ENCODE peak calls at places on chromosomes 12 and 14, in four cellular contexts. One of them, this sample, is unnamed.

GRCh38 chr12:99498756-99499155 is 148.8 kb upstream of the GARIN6 start:
- DNase-seq in OCI-LY7: no peak
- DNase-seq in left ventricle myocardium inferior: no peak
- DNase-seq in CD8-positive, alpha-beta T cell: no peak
- DNase-seq in this sample: no peak

GRCh38 chr12:57093412-57094193 is 4.7 kb downstream of the NAB2 start:
- DNase-seq in OCI-LY7: peak
- DNase-seq in left ventricle myocardium inferior: peak
- DNase-seq in CD8-positive, alpha-beta T cell: peak
- DNase-seq in this sample: peak

GRCh38 chr12:47652491-47653234 is 53.2 kb downstream of the RPAP3 start:
- DNase-seq in OCI-LY7: peak
- DNase-seq in left ventricle myocardium inferior: peak
- DNase-seq in CD8-positive, alpha-beta T cell: no peak
- DNase-seq in this sample: no peak

GRCh38 chr12:97757431-97758091 is 295.0 kb downstream of the RMST start:
- DNase-seq in OCI-LY7: no peak
- DNase-seq in left ventricle myocardium inferior: no peak
- DNase-seq in CD8-positive, alpha-beta T cell: no peak
- DNase-seq in this sample: no peak

GRCh38 chr14:36383674-36384421 is 63.4 kb upstream of the MBIP start:
- DNase-seq in OCI-LY7: no peak
- DNase-seq in left ventricle myocardium inferior: peak
- DNase-seq in CD8-positive, alpha-beta T cell: no peak
- DNase-seq in this sample: peak

GRCh38 chr12:86233126-86233525 is 23.1 kb downstream of the MGAT4C start:
- DNase-seq in OCI-LY7: no peak
- DNase-seq in left ventricle myocardium inferior: no peak
- DNase-seq in CD8-positive, alpha-beta T cell: no peak
- DNase-seq in this sample: no peak

GRCh38 chr14:51681411-51681810 is 29.7 kb downstream of the FRMD6 start:
- DNase-seq in OCI-LY7: no peak
- DNase-seq in left ventricle myocardium inferior: no peak
- DNase-seq in CD8-positive, alpha-beta T cell: no peak
- DNase-seq in this sample: no peak

GRCh38 chr14:36443374-36443773 is 76.7 kb downstream of the NKX2-1 start:
- DNase-seq in OCI-LY7: no peak
- DNase-seq in left ventricle myocardium inferior: no peak
- DNase-seq in CD8-positive, alpha-beta T cell: no peak
- DNase-seq in this sample: no peak

GRCh38 chr14:75430526-75430925 is 2.7 kb downstream of the JDP2 start:
- DNase-seq in OCI-LY7: peak
- DNase-seq in left ventricle myocardium inferior: peak
- DNase-seq in CD8-positive, alpha-beta T cell: no peak
- DNase-seq in this sample: peak

GRCh38 chr14:105526781-105527380 is 498 bp downstream of the TMEM121 start:
- DNase-seq in OCI-LY7: no peak
- DNase-seq in left ventricle myocardium inferior: no peak
- DNase-seq in CD8-positive, alpha-beta T cell: no peak
- DNase-seq in this sample: peak

GRCh38 chr14:39033371-39033770 is 69.7 kb downstream of the SEC23A start:
- DNase-seq in OCI-LY7: no peak
- DNase-seq in left ventricle myocardium inferior: no peak
- DNase-seq in CD8-positive, alpha-beta T cell: no peak
- DNase-seq in this sample: no peak

GRCh38 chr12:57888407-57889157 is 42.1 kb upstream of the CTDSP2 start:
- DNase-seq in OCI-LY7: peak
- DNase-seq in left ventricle myocardium inferior: peak
- DNase-seq in CD8-positive, alpha-beta T cell: no peak
- DNase-seq in this sample: no peak

GRCh38 chr14:43031598-43031997 is 1424.9 kb downstream of the LRFN5 start:
- DNase-seq in OCI-LY7: no peak
- DNase-seq in left ventricle myocardium inferior: no peak
- DNase-seq in CD8-positive, alpha-beta T cell: no peak
- DNase-seq in this sample: no peak

GRCh38 chr14:94396628-94397210 is 8.3 kb upstream of the SERPINA1 start:
- DNase-seq in OCI-LY7: no peak
- DNase-seq in left ventricle myocardium inferior: no peak
- DNase-seq in CD8-positive, alpha-beta T cell: no peak
- DNase-seq in this sample: no peak

GRCh38 chr12:110015132-110015531 is 15.9 kb downstream of the ANKRD13A start:
- DNase-seq in OCI-LY7: peak
- DNase-seq in left ventricle myocardium inferior: no peak
- DNase-seq in CD8-positive, alpha-beta T cell: no peak
- DNase-seq in this sample: no peak

GRCh38 chr14:52351561-52352491 is 37.7 kb downstream of the PTGER2 start:
- DNase-seq in OCI-LY7: no peak
- DNase-seq in left ventricle myocardium inferior: no peak
- DNase-seq in CD8-positive, alpha-beta T cell: peak
- DNase-seq in this sample: no peak

GRCh38 chr14:102058146-102058545 is 28.7 kb downstream of the HSP90AA1 start:
- DNase-seq in OCI-LY7: no peak
- DNase-seq in left ventricle myocardium inferior: no peak
- DNase-seq in CD8-positive, alpha-beta T cell: no peak
- DNase-seq in this sample: no peak

GRCh38 chr12:113302925-113303640 is 31.8 kb downstream of the SLC8B1 start:
- DNase-seq in OCI-LY7: peak
- DNase-seq in left ventricle myocardium inferior: no peak
- DNase-seq in CD8-positive, alpha-beta T cell: no peak
- DNase-seq in this sample: no peak

GRCh38 chr12:114998118-114998771 is 314.3 kb upstream of the TBX3 start:
- DNase-seq in OCI-LY7: no peak
- DNase-seq in left ventricle myocardium inferior: no peak
- DNase-seq in CD8-positive, alpha-beta T cell: no peak
- DNase-seq in this sample: no peak

GRCh38 chr14:32426596-32427408 is 97.7 kb downstream of the AKAP6 start:
- DNase-seq in OCI-LY7: no peak
- DNase-seq in left ventricle myocardium inferior: no peak
- DNase-seq in CD8-positive, alpha-beta T cell: no peak
- DNase-seq in this sample: no peak

GRCh38 chr12:114732426-114733030 is 48.6 kb upstream of the TBX3 start:
- DNase-seq in OCI-LY7: no peak
- DNase-seq in left ventricle myocardium inferior: no peak
- DNase-seq in CD8-positive, alpha-beta T cell: no peak
- DNase-seq in this sample: no peak

GRCh38 chr12:75236206-75236605 is 26.6 kb upstream of the KCNC2 start:
- DNase-seq in OCI-LY7: no peak
- DNase-seq in left ventricle myocardium inferior: no peak
- DNase-seq in CD8-positive, alpha-beta T cell: no peak
- DNase-seq in this sample: no peak

GRCh38 chr12:58225067-58225877 is 283.9 kb downstream of the ATP23 start:
- DNase-seq in OCI-LY7: no peak
- DNase-seq in left ventricle myocardium inferior: no peak
- DNase-seq in CD8-positive, alpha-beta T cell: no peak
- DNase-seq in this sample: no peak

GRCh38 chr12:85310456-85311076 is 30.5 kb downstream of the ALX1 start:
- DNase-seq in OCI-LY7: peak
- DNase-seq in left ventricle myocardium inferior: no peak
- DNase-seq in CD8-positive, alpha-beta T cell: no peak
- DNase-seq in this sample: no peak

GRCh38 chr12:16348435-16349131 is 1.1 kb downstream of the MGST1 start:
- DNase-seq in OCI-LY7: peak
- DNase-seq in left ventricle myocardium inferior: no peak
- DNase-seq in CD8-positive, alpha-beta T cell: no peak
- DNase-seq in this sample: no peak

GRCh38 chr14:55707365-55707804 is 127.4 kb downstream of the KTN1 start:
- DNase-seq in OCI-LY7: peak
- DNase-seq in left ventricle myocardium inferior: no peak
- DNase-seq in CD8-positive, alpha-beta T cell: no peak
- DNase-seq in this sample: no peak

GRCh38 chr12:92581579-92581978 is 121.2 kb upstream of the PLEKHG7 start:
- DNase-seq in OCI-LY7: no peak
- DNase-seq in left ventricle myocardium inferior: no peak
- DNase-seq in CD8-positive, alpha-beta T cell: no peak
- DNase-seq in this sample: no peak

GRCh38 chr12:88200029-88200428 is 57.9 kb downstream of the TMTC3 start:
- DNase-seq in OCI-LY7: no peak
- DNase-seq in left ventricle myocardium inferior: no peak
- DNase-seq in CD8-positive, alpha-beta T cell: no peak
- DNase-seq in this sample: no peak

GRCh38 chr12:18703326-18703725 is 34.5 kb downstream of the PLCZ1 start:
- DNase-seq in OCI-LY7: no peak
- DNase-seq in left ventricle myocardium inferior: no peak
- DNase-seq in CD8-positive, alpha-beta T cell: no peak
- DNase-seq in this sample: no peak

GRCh38 chr12:95882080-95882479 is 23.3 kb downstream of the SNRPF start:
- DNase-seq in OCI-LY7: no peak
- DNase-seq in left ventricle myocardium inferior: no peak
- DNase-seq in CD8-positive, alpha-beta T cell: no peak
- DNase-seq in this sample: no peak

GRCh38 chr12:48861111-48861510 is 4.6 kb downstream of the RND1 start:
- DNase-seq in OCI-LY7: no peak
- DNase-seq in left ventricle myocardium inferior: no peak
- DNase-seq in CD8-positive, alpha-beta T cell: no peak
- DNase-seq in this sample: no peak

GRCh38 chr14:35333797-35334743 is 41.9 kb downstream of the PSMA6 start:
- DNase-seq in OCI-LY7: no peak
- DNase-seq in left ventricle myocardium inferior: no peak
- DNase-seq in CD8-positive, alpha-beta T cell: peak
- DNase-seq in this sample: no peak

GRCh38 chr14:66487159-66487558 is 988 bp downstream of the CCDC196 start:
- DNase-seq in OCI-LY7: no peak
- DNase-seq in left ventricle myocardium inferior: no peak
- DNase-seq in CD8-positive, alpha-beta T cell: no peak
- DNase-seq in this sample: no peak

GRCh38 chr12:45959728-45960127 is 30.6 kb downstream of the SCAF11 start:
- DNase-seq in OCI-LY7: no peak
- DNase-seq in left ventricle myocardium inferior: no peak
- DNase-seq in CD8-positive, alpha-beta T cell: no peak
- DNase-seq in this sample: no peak

GRCh38 chr12:103542078-103542477 is 45.0 kb upstream of the STAB2 start:
- DNase-seq in OCI-LY7: no peak
- DNase-seq in left ventricle myocardium inferior: no peak
- DNase-seq in CD8-positive, alpha-beta T cell: no peak
- DNase-seq in this sample: no peak
- H3K27ac ChIP-seq in OCI-LY7: no peak
- H3K27ac ChIP-seq in left ventricle myocardium inferior: no peak
- H3K27ac ChIP-seq in CD8-positive, alpha-beta T cell: no peak
- H3K27ac ChIP-seq in this sample: no peak

GRCh38 chr14:22448905-22449611 is 140.0 kb downstream of the DAD1 start:
- DNase-seq in OCI-LY7: peak
- DNase-seq in left ventricle myocardium inferior: no peak
- DNase-seq in CD8-positive, alpha-beta T cell: no peak
- DNase-seq in this sample: no peak
- H3K4me3 ChIP-seq in OCI-LY7: peak
- H3K4me3 ChIP-seq in left ventricle myocardium inferior: no peak
- H3K4me3 ChIP-seq in CD8-positive, alpha-beta T cell: no peak
- H3K4me3 ChIP-seq in this sample: no peak

DNA sequence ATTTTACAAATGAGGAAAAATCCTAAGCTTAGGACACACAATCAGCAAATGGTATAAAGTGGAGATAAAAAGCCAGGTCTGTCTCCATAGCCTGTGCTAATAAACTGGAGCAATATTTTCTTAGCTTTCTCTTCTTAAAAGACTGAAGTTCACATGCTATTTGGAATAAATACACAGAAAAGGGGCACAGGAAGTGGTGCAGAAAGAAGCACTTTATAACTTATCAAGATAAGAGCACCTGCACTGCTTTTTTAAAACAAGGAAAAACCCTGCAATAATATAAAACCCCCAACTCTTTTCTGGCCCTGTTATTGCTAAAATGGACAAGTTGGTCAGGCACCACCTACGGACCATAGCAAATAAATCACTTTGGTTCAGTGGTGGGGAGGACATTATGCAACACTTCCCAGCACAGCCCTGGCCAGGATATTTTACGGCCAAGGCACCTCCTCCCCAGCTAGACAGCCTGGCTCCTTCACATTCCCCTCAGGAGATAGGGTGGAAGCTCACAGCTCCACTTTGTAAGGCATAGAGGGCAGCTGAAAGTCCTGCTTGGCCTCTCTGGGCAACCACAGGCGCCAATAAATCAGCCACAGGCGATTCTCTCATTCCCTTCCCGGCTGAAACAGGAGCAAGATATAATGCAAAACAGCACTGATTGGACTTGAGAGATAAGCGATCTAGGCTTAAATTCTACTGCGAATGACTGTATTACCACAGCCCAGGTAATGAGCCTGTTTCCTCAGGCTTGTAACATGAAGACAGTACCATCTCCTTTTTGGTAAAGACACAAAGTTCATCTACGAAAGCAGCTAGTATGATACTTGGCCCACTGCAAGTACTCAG is 2.1 kb downstream of the ZBTB25 start:
- DNase-seq in OCI-LY7: peak
- DNase-seq in left ventricle myocardium inferior: peak
- DNase-seq in CD8-positive, alpha-beta T cell: no peak
- DNase-seq in this sample: peak
- TF ChIP-seq CTCF in OCI-LY7: no peak
- TF ChIP-seq CTCF in left ventricle myocardium inferior: peak
- TF ChIP-seq CTCF in CD8-positive, alpha-beta T cell: no peak
- TF ChIP-seq CTCF in this sample: no peak

GRCh38 chr12:124837958-124838803 is 25.5 kb downstream of the SCARB1 start:
- DNase-seq in OCI-LY7: no peak
- DNase-seq in left ventricle myocardium inferior: peak
- DNase-seq in CD8-positive, alpha-beta T cell: no peak
- DNase-seq in this sample: no peak
- H3K27ac ChIP-seq in OCI-LY7: no peak
- H3K27ac ChIP-seq in left ventricle myocardium inferior: peak
- H3K27ac ChIP-seq in CD8-positive, alpha-beta T cell: no peak
- H3K27ac ChIP-seq in this sample: peak

GRCh38 chr14:54330876-54331275 is 65.9 kb upstream of the CDKN3 start:
- DNase-seq in OCI-LY7: no peak
- DNase-seq in left ventricle myocardium inferior: no peak
- DNase-seq in CD8-positive, alpha-beta T cell: no peak
- DNase-seq in this sample: no peak
- H3K4me3 ChIP-seq in OCI-LY7: no peak
- H3K4me3 ChIP-seq in left ventricle myocardium inferior: no peak
- H3K4me3 ChIP-seq in CD8-positive, alpha-beta T cell: no peak
- H3K4me3 ChIP-seq in this sample: no peak